ENCODE peak calls at places on chromosomes 13 and 19, in six cellular contexts. M is endothelial cell of umbilical vein, D is A549, R is H1, I is K562, U is HepG2. W is an unnamed sample.

GRCh38 chr19:47381653-47382279 is 32.7 kb downstream of the DHX34 start:
- DNase-seq in D (no peak), M (no peak), I (no peak), R (no peak), U (no peak), W (no peak)

GRCh38 chr19:6590458-6591319 is at the start of gene CD70:
- DNase-seq in R (peak; percentile 79), M (no peak), I (peak; percentile 7), D (peak; percentile 69), U (no peak), W (peak; percentile 65)

GRCh38 chr13:104327217-104327616 is 1261.0 kb upstream of the SLC10A2 start:
- DNase-seq in D (no peak), I (no peak), U (no peak), R (no peak), M (peak; percentile 55), W (no peak)

GRCh38 chr19:4596033-4596904 is 36.8 kb upstream of the SEMA6B start:
- DNase-seq in D (no peak), R (no peak), M (no peak), U (no peak), I (no peak), W (no peak)

GRCh38 chr13:33366469-33367062 is 81.0 kb upstream of the STARD13 start:
- DNase-seq in R (no peak), M (no peak), I (no peak), D (no peak), U (peak; percentile 66), W (no peak)

GRCh38 chr19:41530761-41531301 is 45.1 kb upstream of the CEACAM21 start:
- DNase-seq in M (peak; percentile 84), I (no peak), U (no peak), D (no peak), R (no peak), W (no peak)

GRCh38 chr13:38228322-38228721 is 121.3 kb upstream of the UFM1 start:
- DNase-seq in I (no peak), M (no peak), R (no peak), U (no peak), D (no peak), W (no peak)

GRCh38 chr19:38924383-38924782 is 6.2 kb downstream of the SARS2 start:
- DNase-seq in D (no peak), I (peak; percentile 5), M (no peak), U (no peak), R (no peak), W (no peak)

GRCh38 chr19:41821003-41821735 is 23.3 kb downstream of the LYPD4 start:
- DNase-seq in R (peak; percentile 50), I (peak; percentile 67), D (peak; percentile 94), M (peak; percentile 53), U (peak; percentile 41), W (peak; percentile 66)

GRCh38 chr13:42524487-42525034 is 49.4 kb upstream of the TNFSF11 start:
- DNase-seq in I (no peak), M (no peak), U (no peak), D (no peak), R (no peak), W (no peak)

GRCh38 chr19:55379161-55379560 is 2.5 kb downstream of the TMEM190 start:
- DNase-seq in R (no peak), D (no peak), I (no peak), U (no peak), M (no peak), W (no peak)
- TF ChIP-seq JUN in R (no peak), D (no peak), I (no peak), U (no peak), M (no peak), W (no peak)

GRCh38 chr13:101127741-101128353 is 288.5 kb downstream of the NALCN start:
- DNase-seq in M (peak; percentile 66), D (peak; percentile 19), R (no peak), U (peak; percentile 33), I (peak; percentile 14), W (no peak)
- TF ChIP-seq JUN in M (no peak), D (no peak), R (no peak), U (no peak), I (no peak), W (no peak)

GRCh38 chr13:29948246-29948645 is 97.8 kb upstream of the UBL3 start:
- DNase-seq in M (no peak), I (no peak), R (no peak), D (no peak), U (no peak), W (no peak)
- TF ChIP-seq JUN in M (no peak), I (no peak), R (no peak), D (no peak), U (no peak), W (no peak)

GRCh38 chr19:18879579-18880373 is 16.2 kb downstream of the CERS1 start:
- DNase-seq in R (peak; percentile 84), D (no peak), U (no peak), I (peak; percentile 96), M (peak; percentile 14), W (peak; percentile 85)
- TF ChIP-seq JUN in R (no peak), D (no peak), U (no peak), I (no peak), M (no peak), W (no peak)

GRCh38 chr13:97241761-97242160 is 19.6 kb downstream of the MBNL2 start:
- DNase-seq in I (no peak), U (no peak), M (peak; percentile 96), R (no peak), D (no peak), W (no peak)
- TF ChIP-seq JUN in I (no peak), U (no peak), M (peak; percentile 77), R (no peak), D (no peak), W (no peak)

GRCh38 chr13:99072356-99072755 is 94.5 kb upstream of the DOCK9 start:
- DNase-seq in R (no peak), U (no peak), M (no peak), D (no peak), I (no peak), W (no peak)

GRCh38 chr13:99074693-99075092 is 96.8 kb upstream of the DOCK9 start:
- DNase-seq in R (no peak), M (no peak), U (no peak), D (no peak), I (no peak), W (no peak)

GRCh38 chr13:99071211-99071610 is 93.3 kb upstream of the DOCK9 start:
- DNase-seq in I (no peak), D (no peak), U (no peak), M (no peak), R (no peak), W (no peak)

GRCh38 chr13:99071666-99072065 is 93.8 kb upstream of the DOCK9 start:
- DNase-seq in U (no peak), R (no peak), M (no peak), D (no peak), I (no peak), W (no peak)

DNA sequence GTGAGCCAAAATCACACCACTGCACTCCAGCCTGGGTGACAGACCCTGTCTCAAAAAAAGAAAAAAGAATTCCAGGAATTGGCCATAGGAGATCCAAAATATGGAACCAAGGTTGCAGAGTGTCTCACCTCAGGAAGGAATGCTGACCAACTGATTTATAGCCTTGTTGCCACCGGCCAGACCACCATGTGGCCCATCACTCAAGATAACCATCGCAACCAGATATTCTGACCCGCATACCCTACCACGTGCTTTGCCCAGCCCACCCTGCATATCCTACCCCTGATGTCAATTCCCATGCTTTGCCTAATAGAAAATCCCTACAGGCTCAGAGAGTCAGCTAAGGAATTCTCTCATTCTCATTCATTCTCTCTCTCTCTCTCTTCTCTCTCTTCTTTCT is 95.1 kb upstream of the DOCK9 start:
- DNase-seq in M (no peak), I (no peak), R (no peak), D (no peak), U (no peak), W (no peak)
- TF ChIP-seq JUN in M (no peak), I (no peak), R (no peak), D (no peak), U (no peak), W (no peak)

GRCh38 chr13:30715357-30715756 is 20.0 kb upstream of the ALOX5AP start:
- DNase-seq in D (no peak), U (no peak), I (no peak), R (no peak), M (no peak), W (no peak)

GRCh38 chr13:30714629-30715028 is 20.7 kb upstream of the ALOX5AP start:
- DNase-seq in R (no peak), M (no peak), U (no peak), D (no peak), I (no peak), W (no peak)

GRCh38 chr13:30711375-30711774 is 24.0 kb upstream of the ALOX5AP start:
- DNase-seq in D (no peak), I (no peak), U (no peak), R (no peak), M (no peak), W (no peak)

GRCh38 chr13:30711837-30712236 is 23.5 kb upstream of the ALOX5AP start:
- DNase-seq in I (no peak), D (no peak), M (no peak), U (no peak), R (no peak), W (no peak)

DNA sequence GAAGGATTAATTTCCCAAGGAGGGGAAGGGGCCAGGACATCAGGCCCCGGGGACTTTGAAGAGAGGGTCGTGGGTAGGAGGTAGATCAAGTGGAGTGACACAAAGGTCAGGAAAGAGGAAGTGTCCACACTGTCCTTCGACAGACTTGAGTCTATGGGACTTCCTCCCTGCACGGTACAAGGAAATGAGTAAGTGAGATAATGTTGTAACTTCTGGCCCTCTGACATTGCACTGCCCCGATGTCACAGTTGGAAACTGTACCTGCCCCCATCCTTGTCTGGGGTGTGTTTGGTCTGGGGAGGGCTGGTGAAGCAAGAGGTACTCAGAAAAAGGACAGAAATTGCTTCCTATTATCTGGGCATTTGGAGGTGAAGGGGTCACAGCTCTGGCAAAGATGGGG is 22.2 kb upstream of the ALOX5AP start:
- DNase-seq in R (no peak), U (no peak), M (peak; percentile 29), D (no peak), I (no peak), W (no peak)
- TF ChIP-seq JUN in R (no peak), U (no peak), M (peak; percentile 61), D (no peak), I (no peak), W (no peak)

GRCh38 chr19:664913-665443 is 2.0 kb upstream of the RNF126 start:
- DNase-seq in R (peak; percentile 98), M (peak; percentile 83), U (peak; percentile 74), D (peak; percentile 86), I (peak; percentile 73), W (peak; percentile 97)
- TF ChIP-seq JUN in R (no peak), M (no peak), U (no peak), D (no peak), I (no peak), W (no peak)

GRCh38 chr19:35223084-35223790 is 5.3 kb downstream of the FAM187B start:
- DNase-seq in U (no peak), I (no peak), M (no peak), D (no peak), R (no peak), W (no peak)
- TF ChIP-seq JUN in U (no peak), I (no peak), M (no peak), D (no peak), R (no peak), W (no peak)

W was measured in WTC11.